ENCODE peak calls at places on chromosomes 7 and 10, in four cellular contexts. One of them, this sample, is unnamed.

GRCh38 chr7:772861-773621 is 46.0 kb upstream of the PRKAR1B start:
- DNase-seq in skeletal muscle cell: no peak
- DNase-seq in cardiac muscle cell: no peak
- DNase-seq in heart right ventricle: no peak
- DNase-seq in this sample: no peak

GRCh38 chr7:28904539-28905143 is 53.5 kb downstream of the TRIL start:
- DNase-seq in skeletal muscle cell: no peak
- DNase-seq in cardiac muscle cell: no peak
- DNase-seq in heart right ventricle: no peak
- DNase-seq in this sample: peak

GRCh38 chr7:129122086-129122750 is 22.3 kb upstream of the TSPAN33 start:
- DNase-seq in skeletal muscle cell: no peak
- DNase-seq in cardiac muscle cell: peak
- DNase-seq in heart right ventricle: no peak
- DNase-seq in this sample: no peak

GRCh38 chr7:143892527-143893300 is 9.3 kb downstream of the TCAF1 start:
- DNase-seq in skeletal muscle cell: no peak
- DNase-seq in cardiac muscle cell: peak
- DNase-seq in heart right ventricle: no peak
- DNase-seq in this sample: no peak

GRCh38 chr7:141701489-141702046 is 398 bp downstream of the DENND11 start:
- DNase-seq in skeletal muscle cell: no peak
- DNase-seq in cardiac muscle cell: peak
- DNase-seq in heart right ventricle: peak
- DNase-seq in this sample: peak

GRCh38 chr10:17872191-17873091 is 63.3 kb downstream of the MRC1 start:
- DNase-seq in skeletal muscle cell: no peak
- DNase-seq in cardiac muscle cell: no peak
- DNase-seq in heart right ventricle: no peak
- DNase-seq in this sample: no peak

GRCh38 chr7:8063706-8064297 is 95.2 kb downstream of the GLCCI1 start:
- DNase-seq in skeletal muscle cell: no peak
- DNase-seq in cardiac muscle cell: no peak
- DNase-seq in heart right ventricle: no peak
- DNase-seq in this sample: no peak

GRCh38 chr7:82036146-82036886 is 266.5 kb upstream of the HGF start:
- DNase-seq in skeletal muscle cell: peak
- DNase-seq in cardiac muscle cell: no peak
- DNase-seq in heart right ventricle: no peak
- DNase-seq in this sample: no peak

GRCh38 chr10:12503311-12503710 is 154.0 kb downstream of the CAMK1D start:
- DNase-seq in skeletal muscle cell: no peak
- DNase-seq in cardiac muscle cell: no peak
- DNase-seq in heart right ventricle: no peak
- DNase-seq in this sample: no peak

GRCh38 chr7:103564416-103564815 is 118.4 kb upstream of the SLC26A5 start:
- DNase-seq in skeletal muscle cell: no peak
- DNase-seq in cardiac muscle cell: peak
- DNase-seq in heart right ventricle: no peak
- DNase-seq in this sample: no peak

GRCh38 chr10:112782176-112782907 is 167.7 kb upstream of the TCF7L2 start:
- DNase-seq in skeletal muscle cell: no peak
- DNase-seq in cardiac muscle cell: peak
- DNase-seq in heart right ventricle: peak
- DNase-seq in this sample: no peak

GRCh38 chr7:114104035-114104434 is 185.2 kb upstream of the PPP1R3A start:
- DNase-seq in skeletal muscle cell: no peak
- DNase-seq in cardiac muscle cell: no peak
- DNase-seq in heart right ventricle: no peak
- DNase-seq in this sample: no peak

GRCh38 chr10:19654576-19654975 is 161.7 kb upstream of the PLXDC2 start:
- DNase-seq in skeletal muscle cell: peak
- DNase-seq in cardiac muscle cell: no peak
- DNase-seq in heart right ventricle: no peak
- DNase-seq in this sample: no peak

GRCh38 chr7:40673285-40673684 is 538.5 kb downstream of the SUGCT start:
- DNase-seq in skeletal muscle cell: peak
- DNase-seq in cardiac muscle cell: no peak
- DNase-seq in heart right ventricle: no peak
- DNase-seq in this sample: no peak

GRCh38 chr10:78450807-78451485 is 417.3 kb downstream of the RPS24 start:
- DNase-seq in skeletal muscle cell: no peak
- DNase-seq in cardiac muscle cell: no peak
- DNase-seq in heart right ventricle: no peak
- DNase-seq in this sample: no peak

GRCh38 chr10:43120948-43121290 is 17.3 kb upstream of the CSGALNACT2 start:
- DNase-seq in skeletal muscle cell: no peak
- DNase-seq in cardiac muscle cell: no peak
- DNase-seq in heart right ventricle: no peak
- DNase-seq in this sample: no peak

GRCh38 chr10:92407305-92408016 is 116.5 kb downstream of the MARCHF5 start:
- DNase-seq in skeletal muscle cell: no peak
- DNase-seq in cardiac muscle cell: no peak
- DNase-seq in heart right ventricle: no peak
- DNase-seq in this sample: no peak

GRCh38 chr10:57880441-57881301 is 387.0 kb downstream of the IPMK start:
- DNase-seq in skeletal muscle cell: no peak
- DNase-seq in cardiac muscle cell: no peak
- DNase-seq in heart right ventricle: no peak
- DNase-seq in this sample: no peak

GRCh38 chr10:24554036-24554435 is 169.7 kb downstream of the ARHGAP21 start:
- DNase-seq in skeletal muscle cell: no peak
- DNase-seq in cardiac muscle cell: no peak
- DNase-seq in heart right ventricle: no peak
- DNase-seq in this sample: no peak

GRCh38 chr7:155652156-155653124 is 8.0 kb downstream of the RBM33 start:
- DNase-seq in skeletal muscle cell: no peak
- DNase-seq in cardiac muscle cell: no peak
- DNase-seq in heart right ventricle: no peak
- DNase-seq in this sample: no peak

GRCh38 chr10:35270100-35270499 is 66.2 kb upstream of the CCNY start:
- DNase-seq in skeletal muscle cell: no peak
- DNase-seq in cardiac muscle cell: no peak
- DNase-seq in heart right ventricle: no peak
- DNase-seq in this sample: no peak

GRCh38 chr7:66099551-66100407 is 14.9 kb upstream of the CRCP start:
- DNase-seq in skeletal muscle cell: peak
- DNase-seq in cardiac muscle cell: peak
- DNase-seq in heart right ventricle: peak
- DNase-seq in this sample: no peak

GRCh38 chr10:132061465-132062180 is 4.1 kb upstream of the JAKMIP3 start:
- DNase-seq in skeletal muscle cell: no peak
- DNase-seq in cardiac muscle cell: no peak
- DNase-seq in heart right ventricle: no peak
- DNase-seq in this sample: no peak

GRCh38 chr10:46236941-46237681 is 49.7 kb upstream of the ANTXRL start:
- DNase-seq in skeletal muscle cell: no peak
- DNase-seq in cardiac muscle cell: no peak
- DNase-seq in heart right ventricle: no peak
- DNase-seq in this sample: no peak

GRCh38 chr10:102172288-102172687 is 20.1 kb downstream of the NOLC1 start:
- DNase-seq in skeletal muscle cell: no peak
- DNase-seq in cardiac muscle cell: no peak
- DNase-seq in heart right ventricle: no peak
- DNase-seq in this sample: no peak

GRCh38 chr10:125066704-125067447 is 93.5 kb downstream of the CTBP2 start:
- DNase-seq in skeletal muscle cell: no peak
- DNase-seq in cardiac muscle cell: no peak
- DNase-seq in heart right ventricle: no peak
- DNase-seq in this sample: no peak

GRCh38 chr7:79454325-79454960 is 976 bp upstream of the MAGI2 start:
- DNase-seq in skeletal muscle cell: no peak
- DNase-seq in cardiac muscle cell: peak
- DNase-seq in heart right ventricle: peak
- DNase-seq in this sample: no peak

GRCh38 chr10:43689955-43690771 is 41.5 kb upstream of the ZNF32 start:
- DNase-seq in skeletal muscle cell: peak
- DNase-seq in cardiac muscle cell: peak
- DNase-seq in heart right ventricle: peak
- DNase-seq in this sample: peak

GRCh38 chr7:100942038-100942774 is 7.1 kb upstream of the MUC3A start:
- DNase-seq in skeletal muscle cell: no peak
- DNase-seq in cardiac muscle cell: no peak
- DNase-seq in heart right ventricle: no peak
- DNase-seq in this sample: no peak

GRCh38 chr7:40859076-40859475 is 724.3 kb downstream of the SUGCT start:
- DNase-seq in skeletal muscle cell: no peak
- DNase-seq in cardiac muscle cell: peak
- DNase-seq in heart right ventricle: no peak
- DNase-seq in this sample: no peak

GRCh38 chr10:22545643-22546042 is 168.7 kb downstream of the PIP4K2A start:
- DNase-seq in skeletal muscle cell: no peak
- DNase-seq in cardiac muscle cell: no peak
- DNase-seq in heart right ventricle: no peak
- DNase-seq in this sample: no peak

GRCh38 chr10:49194212-49194920 is 6.2 kb upstream of the TMEM273 start:
- DNase-seq in skeletal muscle cell: no peak
- DNase-seq in cardiac muscle cell: no peak
- DNase-seq in heart right ventricle: no peak
- DNase-seq in this sample: no peak

GRCh38 chr10:12041766-12042408 is 722 bp downstream of the UPF2 start:
- DNase-seq in skeletal muscle cell: no peak
- DNase-seq in cardiac muscle cell: peak
- DNase-seq in heart right ventricle: no peak
- DNase-seq in this sample: no peak

GRCh38 chr10:132111121-132111731 is 45.5 kb downstream of the JAKMIP3 start:
- DNase-seq in skeletal muscle cell: no peak
- DNase-seq in cardiac muscle cell: no peak
- DNase-seq in heart right ventricle: no peak
- DNase-seq in this sample: no peak

GRCh38 chr10:92074126-92074887 is 150.7 kb downstream of the BTAF1 start:
- DNase-seq in skeletal muscle cell: no peak
- DNase-seq in cardiac muscle cell: no peak
- DNase-seq in heart right ventricle: no peak
- DNase-seq in this sample: no peak